ENCODE peak calls at places on chromosomes 2 and 18, in nine cellular contexts. O, F, Q, N, Z, R, W, J and K are unnamed samples.

GRCh38 chr2:222799262-222799918 is 61.4 kb upstream of the ACSL3 start:
- DNase-seq in F (no peak), J (no peak), Z (no peak), R (no peak), W (no peak), N (no peak), O (no peak), Q (no peak), K (no peak)

GRCh38 chr18:28735731-28736130 is 558.8 kb upstream of the CDH2 start:
- DNase-seq in F (no peak), R (no peak), J (peak), N (no peak), Q (peak), W (no peak), O (no peak), Z (no peak), K (peak)

GRCh38 chr2:30208453-30208852 is 22.9 kb upstream of the LBH start:
- DNase-seq in F (peak), J (peak), Z (peak), W (peak), O (peak), R (peak), Q (peak), N (peak), K (peak)

GRCh38 chr2:175575346-175576258 is 394.1 kb upstream of the ATP5MC3 start:
- DNase-seq in R (no peak), Z (no peak), O (no peak), N (no peak), Q (no peak), W (no peak), F (no peak), J (no peak), K (no peak)

GRCh38 chr18:48546411-48546810 is 7.6 kb downstream of the CTIF start:
- DNase-seq in J (no peak), Q (no peak), Z (no peak), F (no peak), R (no peak), O (no peak), W (no peak), N (no peak), K (peak)

GRCh38 chr2:38174131-38174530 is 98.2 kb upstream of the CYP1B1 start:
- DNase-seq in N (no peak), F (no peak), Q (no peak), W (no peak), J (no peak), Z (no peak), O (no peak), R (no peak), K (no peak)

GRCh38 chr2:127826047-127826446 is 15.1 kb upstream of the WDR33 start:
- DNase-seq in N (no peak), O (no peak), F (no peak), J (peak), R (no peak), W (no peak), Z (no peak), Q (no peak), K (no peak)

GRCh38 chr18:57898506-57899124 is 95.5 kb upstream of the ATP8B1 start:
- DNase-seq in Q (no peak), W (no peak), F (no peak), R (no peak), N (no peak), J (peak), Z (no peak), O (peak), K (no peak)

GRCh38 chr2:128600606-128601297 is 282.1 kb upstream of the HS6ST1 start:
- DNase-seq in W (no peak), R (no peak), J (no peak), F (no peak), Z (no peak), Q (no peak), N (no peak), O (no peak), K (peak)

GRCh38 chr2:223641062-223641461 is 38.9 kb upstream of the SCG2 start:
- DNase-seq in N (no peak), R (no peak), F (no peak), Q (peak), Z (no peak), J (peak), W (no peak), O (peak), K (no peak)

GRCh38 chr2:33196700-33197099 is 249.9 kb downstream of the LTBP1 start:
- DNase-seq in O (no peak), J (no peak), Z (no peak), F (no peak), N (no peak), W (no peak), Q (no peak), R (no peak), K (no peak)

GRCh38 chr18:70339915-70340314 is 51.1 kb downstream of the SOCS6 start:
- DNase-seq in J (no peak), F (no peak), N (no peak), Q (no peak), W (no peak), O (no peak), Z (no peak), R (no peak), K (no peak)

GRCh38 chr2:226446406-226447001 is 353.1 kb downstream of the IRS1 start:
- DNase-seq in R (no peak), N (no peak), Z (no peak), J (no peak), Q (no peak), F (no peak), W (no peak), O (no peak), K (peak)

GRCh38 chr2:148338544-148338943 is 306.0 kb upstream of the EPC2 start:
- DNase-seq in O (no peak), Q (peak), W (no peak), J (peak), R (no peak), Z (no peak), N (no peak), F (no peak), K (peak)

GRCh38 chr2:124559236-124559635 is 534.1 kb downstream of the CNTNAP5 start:
- DNase-seq in Q (no peak), R (no peak), O (no peak), J (no peak), F (no peak), W (no peak), N (no peak), Z (no peak), K (no peak)

GRCh38 chr18:39523281-39523680 is 1957.7 kb upstream of the CELF4 start:
- DNase-seq in Q (no peak), F (no peak), J (peak), W (no peak), N (peak), R (no peak), O (peak), Z (no peak), K (peak)

GRCh38 chr2:129296401-129297343 is 682.8 kb upstream of the RAB6C start:
- DNase-seq in J (no peak), O (no peak), Z (no peak), N (no peak), Q (no peak), W (no peak), F (no peak), R (peak), K (peak)

GRCh38 chr2:101474752-101475384 is at the start of gene RFX8:
- DNase-seq in N (no peak), Q (no peak), F (no peak), J (peak), W (peak), O (no peak), R (no peak), Z (peak), K (no peak)

GRCh38 chr2:27059141-27059820 is 7.8 kb downstream of the AGBL5 start:
- DNase-seq in N (no peak), R (peak), O (no peak), W (no peak), J (no peak), Z (no peak), Q (no peak), F (no peak), K (peak)

GRCh38 chr2:219207884-219208740 is 1.5 kb downstream of the ZFAND2B start:
- DNase-seq in R (no peak), O (no peak), Z (no peak), J (peak), N (no peak), W (no peak), F (no peak), Q (peak), K (no peak)

GRCh38 chr18:57759650-57760049 is 43.5 kb downstream of the ATP8B1 start:
- DNase-seq in Q (no peak), Z (no peak), N (no peak), W (no peak), R (no peak), J (no peak), F (no peak), O (peak), K (peak)

GRCh38 chr2:36266536-36267121 is 88.9 kb upstream of the CRIM1 start:
- DNase-seq in R (no peak), J (no peak), F (no peak), Q (no peak), W (no peak), O (no peak), Z (no peak), N (no peak), K (no peak)

GRCh38 chr18:58362027-58362575 is 266.8 kb downstream of the ALPK2 start:
- DNase-seq in Q (peak), J (peak), O (no peak), F (no peak), R (no peak), Z (peak), W (no peak), N (no peak), K (no peak)

GRCh38 chr2:144452169-144453038 is 67.5 kb downstream of the ZEB2 start:
- DNase-seq in R (no peak), F (no peak), W (no peak), Z (no peak), O (no peak), Q (no peak), N (no peak), J (peak), K (peak)

GRCh38 chr2:176729706-176730569 is 460.7 kb downstream of the MTX2 start:
- DNase-seq in O (no peak), R (peak), N (no peak), J (no peak), Z (peak), Q (no peak), F (peak), W (peak), K (peak)

GRCh38 chr2:55148269-55148668 is 83.8 kb downstream of the CLHC1 start:
- DNase-seq in Z (no peak), O (peak), R (no peak), F (no peak), W (no peak), N (no peak), Q (peak), J (peak), K (no peak)

GRCh38 chr18:9346775-9347174 is 12.2 kb downstream of the TWSG1 start:
- DNase-seq in O (no peak), F (no peak), Z (no peak), W (no peak), J (no peak), Q (no peak), N (no peak), R (no peak), K (no peak)

GRCh38 chr2:238963164-238963969 is 115.5 kb downstream of the TWIST2 start:
- DNase-seq in W (peak), Z (no peak), J (no peak), R (no peak), O (no peak), N (no peak), Q (no peak), F (no peak), K (no peak)

GRCh38 chr2:40412456-40412855 is 39.4 kb downstream of the SLC8A1 start:
- DNase-seq in R (no peak), N (no peak), Z (no peak), O (peak), J (peak), Q (peak), W (no peak), F (no peak), K (no peak)

GRCh38 chr2:61210332-61210981 is 48.5 kb downstream of the C2orf74 start:
- DNase-seq in W (no peak), J (peak), Q (peak), O (peak), F (no peak), N (peak), Z (no peak), R (no peak), K (peak)

GRCh38 chr2:58448065-58448507 is 207.0 kb upstream of the FANCL start:
- DNase-seq in N (peak), W (no peak), Z (peak), Q (peak), J (peak), R (no peak), O (no peak), F (peak), K (peak)

GRCh38 chr2:234290671-234291070 is 206.2 kb downstream of the ARL4C start:
- DNase-seq in Z (no peak), J (no peak), W (no peak), O (no peak), Q (no peak), F (no peak), N (no peak), R (no peak), K (no peak)

GRCh38 chr2:61726456-61727209 is 127.2 kb downstream of the FAM161A start:
- DNase-seq in Q (no peak), R (no peak), O (no peak), Z (no peak), N (no peak), J (no peak), W (no peak), F (no peak), K (no peak)

GRCh38 chr2:208542465-208543041 is 136.0 kb downstream of the PTH2R start:
- DNase-seq in W (no peak), J (no peak), R (no peak), O (no peak), Q (no peak), Z (no peak), N (no peak), F (no peak), K (no peak)

GRCh38 chr2:24359701-24360049 is 661 bp downstream of the ITSN2 start:
- DNase-seq in W (peak), N (no peak), Q (peak), J (peak), Z (peak), F (peak), O (no peak), R (peak), K (no peak)

GRCh38 chr2:24360050-24360962 is at the start of gene ITSN2:
- DNase-seq in Z (peak), F (peak), N (no peak), R (peak), J (peak), W (peak), Q (peak), O (peak), K (peak)

GRCh38 chr2:24360963-24361330 is 611 bp upstream of the ITSN2 start:
- DNase-seq in R (no peak), N (no peak), Q (no peak), W (no peak), F (no peak), J (no peak), O (no peak), Z (no peak), K (no peak)

GRCh38 chr2:24363306-24363705 is 3.0 kb upstream of the ITSN2 start:
- DNase-seq in J (no peak), W (no peak), Q (no peak), F (no peak), Z (no peak), N (no peak), R (no peak), O (no peak), K (no peak)

GRCh38 chr2:24362253-24362652 is 1.9 kb upstream of the ITSN2 start:
- DNase-seq in O (peak), R (no peak), F (no peak), Z (no peak), J (no peak), W (no peak), N (no peak), Q (no peak), K (no peak)
- H3K27ac ChIP-seq in O (no peak), R (no peak), F (no peak), Z (no peak), J (no peak), W (no peak), N (no peak), Q (no peak), K (no peak)

GRCh38 chr2:162989507-162989906 is 150.9 kb upstream of the KCNH7 start:
- DNase-seq in N (no peak), W (no peak), Z (no peak), O (no peak), Q (no peak), R (no peak), J (peak), F (no peak), K (peak)
- TF ChIP-seq CTCF in N (no peak), W (no peak), Z (no peak), O (no peak), Q (no peak), R (no peak), J (peak), F (no peak), K (no peak)

DNA sequence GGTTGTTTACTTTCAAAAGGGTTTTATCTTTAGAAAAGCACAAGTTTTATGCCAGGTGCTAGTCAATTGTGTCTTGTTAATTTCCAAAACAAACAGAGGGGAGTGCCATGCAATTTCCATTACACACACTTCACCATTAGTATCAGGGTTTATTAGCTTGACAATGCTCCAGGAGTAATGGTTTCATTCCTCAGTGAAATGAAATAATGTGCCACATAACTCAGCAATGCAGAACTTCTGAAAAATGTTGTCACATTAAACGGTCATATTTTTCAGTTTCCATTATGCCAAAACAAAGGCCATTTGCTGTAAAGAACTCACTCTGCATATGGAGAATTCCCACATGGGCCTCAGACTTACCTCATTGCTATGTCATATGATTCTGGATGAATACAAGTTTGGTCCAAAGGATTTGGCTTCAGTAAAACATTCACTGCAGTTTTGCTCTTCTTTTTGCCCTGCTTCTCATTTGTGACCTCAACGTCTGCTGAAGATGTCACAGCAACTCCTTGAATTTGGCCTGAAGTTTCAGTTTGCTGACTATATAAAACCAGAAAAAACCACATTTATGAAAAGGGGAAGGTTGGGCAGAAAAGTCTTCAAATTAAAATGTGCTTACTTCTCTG is 198.2 kb downstream of the SRBD1 start:
- DNase-seq in R (no peak), N (no peak), J (no peak), Q (no peak), W (no peak), F (no peak), O (no peak), Z (no peak), K (no peak)
- H3K27ac ChIP-seq in R (peak), N (no peak), J (no peak), Q (no peak), W (peak), F (peak), O (no peak), Z (peak), K (no peak)

DNA sequence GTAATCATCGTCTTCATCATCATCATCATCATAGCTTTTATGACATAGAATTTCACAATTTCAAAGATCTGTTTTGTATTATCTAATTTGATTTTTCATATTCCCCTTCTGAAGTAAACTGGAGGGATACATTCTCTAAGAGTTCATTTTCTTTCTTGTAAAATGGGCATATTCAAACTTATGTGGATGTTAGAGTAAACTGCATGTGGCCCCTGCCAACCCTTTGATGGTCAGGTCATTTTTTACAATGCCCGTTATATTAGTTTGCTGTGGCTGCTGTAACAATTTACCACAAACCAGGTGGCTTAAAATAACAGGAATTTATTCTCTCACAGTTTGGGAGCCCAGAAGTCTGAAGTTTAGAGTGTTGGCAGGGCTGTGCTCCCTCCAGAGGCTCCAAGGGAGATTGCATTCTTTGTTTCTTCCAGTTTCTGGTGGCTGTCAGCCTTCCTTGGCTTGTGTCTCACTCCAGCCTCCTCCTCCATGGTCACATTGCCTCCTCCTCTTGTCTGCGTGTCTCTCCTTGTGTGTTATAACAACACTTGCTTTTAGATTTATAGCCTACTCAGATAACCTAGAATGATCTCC is 127.5 kb upstream of the MMADHC start:
- DNase-seq in Z (no peak), R (no peak), F (no peak), J (peak), N (peak), Q (peak), O (no peak), W (no peak), K (peak)
- TF ChIP-seq CTCF in Z (no peak), R (no peak), F (peak), J (peak), N (peak), Q (peak), O (peak), W (no peak), K (peak)

GRCh38 chr2:96924775-96925747 is 55.2 kb upstream of the SEMA4C start:
- DNase-seq in W (no peak), F (no peak), R (no peak), Z (no peak), Q (no peak), N (no peak), J (no peak), O (no peak), K (no peak)
- H3K27ac ChIP-seq in W (no peak), F (no peak), R (no peak), Z (peak), Q (no peak), N (no peak), J (no peak), O (no peak), K (no peak)

DNA sequence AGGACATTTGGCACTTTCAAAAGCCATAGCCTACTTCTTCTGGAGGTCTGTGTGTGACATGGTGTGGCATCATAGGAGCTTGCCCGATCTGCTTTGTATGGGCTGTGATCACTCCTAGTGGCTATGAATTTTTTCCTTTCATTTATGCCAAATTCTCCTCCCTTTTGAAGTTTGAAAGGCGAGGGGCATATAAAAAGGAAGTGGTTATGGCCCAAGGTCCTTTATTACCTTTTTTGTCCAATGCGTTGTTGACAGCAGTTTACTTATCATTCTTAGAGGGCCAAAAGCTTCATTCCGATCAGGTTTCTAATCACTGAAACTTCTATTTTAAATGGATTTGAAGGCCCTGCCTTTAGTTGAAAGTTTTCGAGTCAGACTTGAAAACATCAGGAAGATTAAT is 224.3 kb upstream of the FOSL2 start:
- DNase-seq in O (no peak), J (no peak), Q (no peak), W (no peak), N (no peak), Z (no peak), R (no peak), F (no peak), K (no peak)
- TF ChIP-seq CTCF in O (no peak), J (no peak), Q (no peak), W (no peak), N (peak), Z (no peak), R (no peak), F (no peak), K (no peak)

GRCh38 chr2:190563109-190563508 is 28.6 kb upstream of the NEMP2 start:
- DNase-seq in Q (no peak), W (no peak), Z (no peak), J (no peak), F (no peak), N (no peak), O (no peak), R (no peak), K (no peak)
- H3K27ac ChIP-seq in Q (no peak), W (no peak), Z (no peak), J (no peak), F (no peak), N (no peak), O (no peak), R (no peak), K (no peak)